ENCODE peak calls at places on chromosome 2, in eight cellular contexts. W is transverse colon, T is HepG2, N is K562, C is tibial nerve, Q is suprapubic skin, I is GM12878, K is A549. Z is an unnamed sample.

GRCh38 chr2:60962534-60962933 is 55.0 kb upstream of the PEX13 start:
- DNase-seq in C (no peak), I (no peak), N (no peak), W (no peak), Q (no peak), T (no peak), K (no peak), Z (no peak)

GRCh38 chr2:173002751-173003541 is 72.7 kb upstream of the MAP3K20 start:
- DNase-seq in Q (no peak), C (no peak), N (no peak), K (peak), T (peak), W (no peak), I (no peak), Z (no peak)

GRCh38 chr2:161780881-161781280 is 156.7 kb downstream of the SLC4A10 start:
- DNase-seq in W (no peak), I (no peak), K (no peak), Q (no peak), T (no peak), N (no peak), C (no peak), Z (no peak)

GRCh38 chr2:241598487-241598886 is 38.5 kb downstream of the THAP4 start:
- DNase-seq in N (no peak), T (peak), W (no peak), C (no peak), Q (no peak), I (no peak), K (no peak), Z (no peak)

GRCh38 chr2:51424418-51424817 is 392.5 kb upstream of the NRXN1 start:
- DNase-seq in N (no peak), Q (no peak), C (no peak), T (no peak), I (no peak), K (no peak), W (no peak), Z (no peak)

GRCh38 chr2:193966590-193966989 is 1690.4 kb upstream of the SLC39A10 start:
- DNase-seq in I (no peak), K (peak), C (no peak), W (no peak), Q (no peak), N (no peak), T (no peak), Z (no peak)

GRCh38 chr2:535222-535621 is 142.0 kb downstream of the TMEM18 start:
- DNase-seq in C (no peak), K (no peak), I (no peak), T (no peak), N (no peak), Q (no peak), W (no peak), Z (no peak)

GRCh38 chr2:156437272-156437671 is 1.1 kb downstream of the GPD2 start:
- DNase-seq in I (no peak), C (peak), N (no peak), T (no peak), K (no peak), Q (no peak), W (peak), Z (peak)

GRCh38 chr2:58571181-58571852 is 330.2 kb upstream of the FANCL start:
- DNase-seq in I (peak), W (peak), N (peak), Q (no peak), T (peak), K (peak), C (peak), Z (no peak)

GRCh38 chr2:241479026-241479898 is 29.1 kb downstream of the STK25 start:
- DNase-seq in N (no peak), T (peak), I (no peak), Q (no peak), C (no peak), K (no peak), W (no peak), Z (no peak)

GRCh38 chr2:113245276-113245711 is 33.4 kb downstream of the PAX8 start:
- DNase-seq in T (peak), W (no peak), I (no peak), Q (no peak), C (no peak), N (no peak), K (no peak), Z (no peak)

GRCh38 chr2:113242318-113242717 is 36.4 kb downstream of the PAX8 start:
- DNase-seq in Q (no peak), K (no peak), W (no peak), T (no peak), N (no peak), C (no peak), I (no peak), Z (no peak)

GRCh38 chr2:113237604-113238003 is 41.1 kb downstream of the PAX8 start:
- DNase-seq in I (no peak), T (peak), N (no peak), Q (no peak), K (no peak), W (no peak), C (no peak), Z (no peak)

GRCh38 chr2:113240150-113240914 is 38.4 kb downstream of the PAX8 start:
- DNase-seq in W (peak), N (no peak), T (no peak), C (peak), I (no peak), K (peak), Q (peak), Z (peak)

GRCh38 chr2:113240915-113241911 is 37.5 kb downstream of the PAX8 start:
- DNase-seq in I (no peak), W (peak), K (peak), Q (peak), N (peak), C (peak), T (peak), Z (peak)
- TF ChIP-seq POLR2A in I (no peak), W (no peak), K (no peak), Q (peak), N (peak), C (no peak), T (no peak), Z (no peak)

DNA sequence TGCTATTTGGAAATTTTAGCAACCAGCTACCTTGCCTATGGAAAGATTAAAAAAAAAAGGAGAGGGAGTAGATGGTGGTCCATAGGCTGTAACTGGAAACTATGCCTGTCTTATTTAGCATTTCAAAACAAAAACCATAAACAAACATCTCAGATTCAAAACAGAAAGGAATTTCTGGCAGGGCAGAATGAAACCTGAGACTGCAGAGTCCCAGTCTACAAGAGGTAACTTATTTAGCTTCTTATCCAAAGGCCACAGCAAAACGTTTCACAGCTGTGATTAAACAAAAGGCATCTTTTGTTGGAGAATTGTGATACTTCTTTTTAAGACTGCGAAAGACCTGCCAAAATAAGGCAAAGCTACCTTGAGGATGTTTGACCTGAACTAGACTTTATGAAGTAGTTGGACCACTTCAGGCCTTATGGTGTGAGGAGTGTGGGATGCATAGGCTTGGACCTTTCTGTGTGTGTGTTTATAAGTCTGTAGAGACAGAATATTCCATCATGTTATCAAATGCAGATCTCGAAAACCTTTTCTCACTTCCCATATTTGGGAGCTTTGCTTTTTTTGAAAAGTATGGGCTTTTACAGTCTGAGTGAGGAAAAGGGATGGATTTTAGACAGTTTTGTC is 11.0 kb downstream of the CRIM1 start:
- DNase-seq in W (no peak), C (no peak), I (no peak), Q (no peak), T (no peak), K (no peak), N (no peak), Z (no peak)
- H3K4me3 ChIP-seq in W (no peak), C (no peak), I (no peak), Q (no peak), T (no peak), K (peak), N (no peak), Z (no peak)

GRCh38 chr2:11506611-11506969 is 27.3 kb upstream of the GREB1 start:
- DNase-seq in K (no peak), C (no peak), W (no peak), N (no peak), T (peak), I (no peak), Q (no peak), Z (no peak)

GRCh38 chr2:11500702-11501303 is 33.0 kb upstream of the GREB1 start:
- DNase-seq in I (peak), N (no peak), K (no peak), T (no peak), Q (no peak), C (no peak), W (no peak), Z (no peak)

GRCh38 chr2:11502740-11503292 is 31.0 kb upstream of the GREB1 start:
- DNase-seq in N (no peak), W (no peak), K (no peak), I (no peak), T (peak), Q (no peak), C (no peak), Z (no peak)

GRCh38 chr2:11505652-11506610 is 27.9 kb upstream of the GREB1 start:
- DNase-seq in C (no peak), I (peak), W (no peak), N (no peak), K (no peak), T (peak), Q (no peak), Z (peak)

DNA sequence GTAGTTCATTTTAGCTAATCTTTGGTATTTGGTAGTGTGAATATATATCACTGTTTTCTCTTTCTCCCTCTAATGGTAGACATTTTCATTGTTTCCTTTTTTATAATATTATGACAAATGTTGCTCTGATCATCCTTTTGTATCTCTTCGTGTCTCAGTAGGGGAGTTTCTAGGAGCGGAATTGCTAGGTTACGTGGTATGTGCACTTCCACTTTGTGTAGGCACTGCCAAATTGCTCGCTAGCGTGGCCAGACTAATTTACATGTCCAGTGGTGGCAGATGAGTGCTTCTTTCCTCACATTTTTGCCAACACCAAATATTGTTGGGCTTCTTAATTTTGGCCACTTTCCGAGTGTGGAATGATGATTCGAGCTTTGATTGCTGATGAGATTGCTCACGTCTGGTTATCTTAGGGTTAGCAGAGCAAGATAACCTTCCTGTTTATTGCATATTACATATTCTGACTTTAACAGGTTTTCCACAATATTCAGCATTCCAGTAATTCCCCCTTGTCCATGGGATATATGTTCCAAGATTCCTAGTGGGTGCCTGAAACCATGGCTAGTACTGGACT is 30.4 kb upstream of the GREB1 start:
- DNase-seq in I (no peak), C (no peak), K (no peak), W (no peak), N (no peak), T (no peak), Q (no peak), Z (no peak)
- TF ChIP-seq EP300 in I (no peak), C (no peak), K (no peak), W (no peak), N (no peak), T (no peak), Q (no peak), Z (no peak)

GRCh38 chr2:43219383-43220228 is 6.8 kb downstream of the ZFP36L2 start:
- DNase-seq in I (peak), Q (peak), N (peak), K (peak), T (peak), W (peak), C (peak), Z (peak)
- TF ChIP-seq POLR2A in I (no peak), Q (peak), N (peak), K (peak), T (peak), W (peak), C (peak), Z (no peak)

GRCh38 chr2:27622921-27623384 is 5.9 kb downstream of the CCDC121 start:
- DNase-seq in N (no peak), I (no peak), T (no peak), K (no peak), C (no peak), W (no peak), Q (no peak), Z (no peak)
- H3K4me3 ChIP-seq in N (no peak), I (no peak), T (no peak), K (no peak), C (no peak), W (no peak), Q (no peak), Z (no peak)

DNA sequence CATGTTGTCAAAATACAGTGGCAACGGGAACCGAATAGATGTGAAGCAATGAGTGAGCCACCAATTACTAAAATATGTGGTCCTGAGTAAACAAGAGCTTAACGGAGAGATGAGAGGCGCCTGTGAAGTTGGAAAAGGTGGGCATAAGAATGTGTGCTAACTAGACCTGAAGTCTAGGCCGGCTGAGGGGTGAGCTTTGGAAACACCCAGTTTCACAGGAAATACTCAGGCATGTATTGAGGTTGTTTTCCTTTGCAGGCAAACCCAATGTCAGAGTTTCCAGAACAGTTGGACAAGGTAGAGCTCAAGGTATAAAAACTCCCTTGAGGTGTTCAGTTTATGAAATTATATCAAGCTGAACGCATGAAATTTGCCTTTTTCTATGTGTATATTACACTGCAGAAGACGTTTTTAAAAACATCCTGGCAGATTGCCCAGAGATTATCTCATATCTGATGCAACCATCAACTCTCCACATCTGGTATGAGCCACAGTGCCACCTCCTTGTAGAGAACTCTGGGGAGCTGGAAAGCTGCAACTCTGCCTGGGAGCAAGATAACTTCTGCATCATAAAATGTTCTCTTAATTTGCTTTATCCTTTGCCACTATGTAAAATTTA is 3.9 kb upstream of the WDSUB1 start:
- DNase-seq in Q (no peak), K (peak), T (peak), W (no peak), I (no peak), C (peak), N (no peak), Z (no peak)
- TF ChIP-seq EP300 in Q (no peak), K (no peak), T (no peak), W (no peak), I (no peak), C (no peak), N (peak), Z (no peak)

DNA sequence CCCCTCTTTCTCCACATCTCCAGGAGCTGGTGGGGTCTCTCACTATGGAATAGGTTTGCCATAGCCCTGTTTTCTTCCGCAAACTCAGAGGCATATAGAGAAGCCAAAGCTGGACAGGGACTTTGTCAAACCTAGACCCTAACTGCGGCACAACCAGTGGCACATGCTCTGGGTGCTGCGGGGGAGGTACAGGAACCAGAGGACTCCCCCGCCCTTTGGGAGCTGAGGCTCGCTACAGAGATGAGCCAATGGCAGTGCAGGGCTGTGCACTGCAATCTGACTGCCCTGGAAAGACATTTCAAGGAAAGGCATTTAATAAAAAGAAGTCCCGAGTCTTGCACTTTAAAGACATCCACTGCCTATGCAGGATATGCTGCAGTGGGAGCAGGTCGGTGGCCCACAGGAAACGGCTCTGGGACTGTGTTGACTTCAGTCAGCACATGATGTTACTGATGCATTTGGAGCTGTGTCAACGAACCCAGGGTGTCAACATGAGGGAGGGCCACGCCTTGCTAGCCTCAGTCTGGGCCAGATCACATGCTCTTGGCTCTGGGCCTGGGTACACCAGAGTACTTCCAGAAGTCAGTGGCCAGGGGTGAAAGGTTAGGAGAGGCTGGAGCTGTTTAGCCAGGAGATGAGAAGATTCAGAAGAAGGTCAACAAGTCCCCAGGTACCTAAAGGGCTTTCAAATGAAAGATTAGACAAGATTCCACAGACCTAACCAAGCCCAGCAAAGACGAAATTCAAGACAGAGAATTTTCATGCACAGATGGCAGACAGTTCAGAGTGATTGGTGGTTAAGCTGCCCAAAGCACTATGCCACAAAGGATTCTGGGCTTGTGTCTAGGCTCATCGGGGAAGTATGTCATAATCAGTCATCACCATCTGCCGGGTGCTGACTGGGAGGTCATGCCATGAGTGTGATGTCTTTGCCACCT is 8.2 kb downstream of the SLC35F6 start:
- DNase-seq in K (no peak), T (peak), N (peak), Q (peak), I (no peak), C (peak), W (peak), Z (peak)
- TF ChIP-seq POLR2A in K (no peak), T (no peak), N (no peak), Q (peak), I (no peak), C (peak), W (peak), Z (no peak)

DNA sequence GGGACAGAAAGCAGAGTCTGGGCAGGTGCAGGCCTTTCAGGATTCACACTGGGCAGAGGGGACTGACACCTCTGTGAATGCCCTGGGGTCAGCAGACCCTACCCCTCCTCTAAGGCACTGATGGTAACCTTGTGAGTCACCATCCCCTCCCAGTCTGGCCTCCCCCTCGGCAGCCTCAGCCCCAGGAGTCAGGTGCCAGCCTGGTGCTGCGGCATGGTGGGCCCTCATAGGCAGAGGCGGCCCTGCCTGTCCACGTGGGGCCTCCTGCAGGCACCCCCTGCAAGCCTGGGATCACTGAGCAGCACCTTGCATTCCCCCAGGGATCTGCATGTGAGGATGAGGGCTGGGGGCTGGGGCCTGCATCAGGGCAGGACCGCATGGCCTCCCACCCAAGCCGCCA is 4.8 kb upstream of the GPR17 start:
- DNase-seq in I (no peak), Q (no peak), W (no peak), T (no peak), N (no peak), C (no peak), K (no peak), Z (no peak)
- H3K4me3 ChIP-seq in I (no peak), Q (no peak), W (no peak), T (no peak), N (no peak), C (no peak), K (no peak), Z (no peak)

Z was measured in stomach.